ENCODE peak calls at places on chromosomes 4 and X, in five cellular contexts. Q is upper lobe of right lung, A is OCI-LY7, K is suprapubic skin, C is adrenal gland. G is an unnamed sample.
A peak's percentile ranks its signal among the peaks of the same experiment; 100 is the strongest.

GRCh38 chr4:73714647-73715046 is 25.7 kb upstream of the CXCL8 start:
- DNase-seq in Q (no peak), A (no peak), K (no peak), C (no peak), G (no peak)

GRCh38 chrX:153926863-153927685 is 1.0 kb upstream of the ARHGAP4 start:
- DNase-seq in Q (peak; percentile 74), A (peak; percentile 91), K (no peak), C (peak; percentile 86), G (no peak)

GRCh38 chr4:120071192-120071795 is 4.6 kb upstream of the MAD2L1 start:
- DNase-seq in Q (no peak), A (peak; percentile 73), K (no peak), C (peak; percentile 40), G (no peak)

GRCh38 chrX:39855748-39856129 is 242.0 kb downstream of the BCOR start:
- DNase-seq in Q (no peak), A (peak; percentile 60), K (no peak), C (no peak), G (peak; percentile 12)

GRCh38 chr4:165592386-165592785 is 213.6 kb downstream of the CPE start:
- DNase-seq in Q (no peak), A (no peak), K (no peak), C (no peak), G (no peak)

GRCh38 chr4:173200103-173200502 is 31.5 kb downstream of the GALNT7 start:
- DNase-seq in Q (no peak), A (no peak), K (no peak), C (no peak), G (no peak)

GRCh38 chr4:184913356-184914143 is 87.8 kb upstream of the ACSL1 start:
- DNase-seq in Q (no peak), A (no peak), K (no peak), C (no peak), G (no peak)

GRCh38 chrX:110167952-110168451 is 149.9 kb downstream of the AMMECR1 start:
- DNase-seq in Q (peak; percentile 64), A (peak; percentile 39), K (no peak), C (no peak), G (no peak)

GRCh38 chr4:125739760-125740159 is 425.0 kb downstream of the FAT4 start:
- DNase-seq in Q (no peak), A (no peak), K (no peak), C (no peak), G (no peak)

GRCh38 chr4:106497271-106497670 is 128.7 kb upstream of the GIMD1 start:
- DNase-seq in Q (no peak), A (no peak), K (no peak), C (no peak), G (no peak)

GRCh38 chr4:104064650-104065577 is 345.1 kb upstream of the TACR3 start:
- DNase-seq in Q (peak; percentile 57), A (peak; percentile 14), K (no peak), C (peak; percentile 13), G (no peak)

GRCh38 chr4:117796677-117797076 is 237.6 kb upstream of the NDST3 start:
- DNase-seq in Q (no peak), A (no peak), K (no peak), C (no peak), G (no peak)

GRCh38 chrX:20412871-20413486 is 146.3 kb upstream of the RPS6KA3 start:
- DNase-seq in Q (no peak), A (peak; percentile 4), K (peak; percentile 60), C (no peak), G (no peak)

GRCh38 chr4:53026233-53026632 is 164.1 kb downstream of the RASL11B start:
- DNase-seq in Q (no peak), A (no peak), K (no peak), C (no peak), G (no peak)

GRCh38 chr4:151324449-151325319 is 721 bp downstream of the SH3D19 start:
- DNase-seq in Q (peak; percentile 71), A (no peak), K (peak; percentile 71), C (peak; percentile 87), G (peak; percentile 70)

GRCh38 chr4:87465739-87466366 is 43.5 kb downstream of the NUDT9 start:
- DNase-seq in Q (no peak), A (peak; percentile 62), K (no peak), C (no peak), G (no peak)

GRCh38 chr4:116585240-116585639 is 500.1 kb downstream of the TRAM1L1 start:
- DNase-seq in Q (no peak), A (no peak), K (no peak), C (no peak), G (no peak)

GRCh38 chr4:101528526-101528925 is 181.2 kb upstream of the PPP3CA start:
- DNase-seq in Q (no peak), A (no peak), K (no peak), C (no peak), G (no peak)
- H3K4me1 ChIP-seq in Q (no peaks in the 10 kb centered on the region), A (no peaks in the 10 kb centered on the region), K (no peaks in the 10 kb centered on the region), C (no peaks in the 10 kb centered on the region), G (no peaks in the 10 kb centered on the region)

DNA sequence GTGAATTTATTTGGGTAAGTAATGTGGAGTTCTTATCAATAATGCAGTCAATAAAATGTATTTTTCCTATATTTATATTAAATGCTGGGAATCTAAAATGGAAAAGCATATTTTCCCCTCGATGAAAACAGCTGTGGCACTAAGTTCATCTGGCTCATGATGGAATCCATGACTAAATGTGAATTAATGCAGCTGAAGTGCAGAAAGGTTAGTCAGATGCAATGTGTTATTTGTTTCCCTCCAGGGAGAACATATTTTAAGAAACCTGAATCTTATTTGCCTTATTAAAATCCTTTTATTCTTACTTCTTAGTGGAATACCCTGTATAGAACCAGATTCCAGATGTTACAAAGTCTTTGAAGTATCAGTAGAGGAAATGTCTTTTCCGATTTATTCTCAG is 247.9 kb downstream of the ARHGAP24 start:
- DNase-seq in Q (no peak), A (no peak), K (no peak), C (no peak), G (no peak)
- H3K4me3 ChIP-seq in Q (no peak overlapping the region), A (no peak overlapping the region), K (no peak overlapping the region), C (no peak overlapping the region), G (no peak overlapping the region)

DNA sequence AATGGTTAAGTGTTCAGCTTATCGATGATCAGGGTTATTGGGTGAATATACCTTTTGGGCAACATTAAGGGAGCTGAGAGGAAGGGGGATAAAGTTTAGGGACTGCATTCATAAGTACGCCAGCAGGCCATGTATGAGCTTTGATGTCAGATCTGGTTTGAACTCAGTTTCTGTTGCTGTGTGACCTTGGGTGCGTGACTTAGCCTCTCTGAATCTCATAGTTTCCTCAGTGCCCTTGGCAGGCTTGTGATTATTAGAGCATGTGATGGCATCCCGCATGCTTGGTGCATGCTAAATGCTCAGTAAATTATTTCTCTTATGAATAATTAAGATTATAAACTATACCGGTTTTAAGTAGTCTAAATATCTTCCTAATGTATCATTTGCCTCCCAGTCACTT is 3.7 kb downstream of the TBC1D14 start:
- DNase-seq in Q (no peak), A (no peak), K (no peak), C (peak; percentile 64), G (no peak)
- H3K4me1 ChIP-seq in Q (peaks cover 48% of the 10 kb centered on the region), A (peaks cover 49% of the 10 kb centered on the region), K (peaks cover 50% of the 10 kb centered on the region), C (peaks cover 87% of the 10 kb centered on the region), G (peaks cover 55% of the 10 kb centered on the region)

DNA sequence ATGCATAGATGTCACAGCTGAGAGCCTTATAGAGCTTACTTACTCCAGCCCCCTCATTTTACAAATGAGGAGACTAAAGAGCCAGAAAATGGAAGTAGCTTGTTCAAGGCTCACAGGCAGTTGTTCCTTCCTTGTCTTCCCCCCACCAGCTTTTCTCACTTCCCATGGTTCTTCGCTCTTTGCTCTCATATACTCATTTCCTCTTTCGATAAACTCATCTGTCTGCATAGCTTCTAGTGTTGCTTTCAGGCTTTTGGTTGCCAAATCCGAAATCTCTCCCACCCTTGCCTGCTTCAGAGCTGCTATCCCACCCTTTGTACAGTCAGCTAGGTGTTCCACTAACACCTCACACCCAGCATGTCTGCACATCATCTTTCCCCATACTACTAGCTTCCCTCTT is 25.0 kb upstream of the GJB1 start:
- DNase-seq in Q (no peak), A (peak; percentile 72), K (no peak), C (no peak), G (no peak)
- H3K4me3 ChIP-seq in Q (peak overlapping the region; percentile 35), A (peak overlapping the region; percentile 93), K (peak overlapping the region; percentile 18), C (no peak overlapping the region), G (no peak overlapping the region)

GRCh38 chr4:57064120-57064519 is 46.1 kb downstream of the IGFBP7 start:
- DNase-seq in Q (no peak), A (no peak), K (no peak), C (no peak), G (no peak)
- H3K4me1 ChIP-seq in Q (peaks cover 35% of the 10 kb centered on the region), A (no peaks in the 10 kb centered on the region), K (peaks cover 22% of the 10 kb centered on the region), C (peaks cover 6% of the 10 kb centered on the region), G (peaks cover 23% of the 10 kb centered on the region)

GRCh38 chr4:154417358-154417673 is 74.3 kb downstream of the DCHS2 start:
- DNase-seq in Q (no peak), A (no peak), K (no peak), C (no peak), G (no peak)
- H3K4me3 ChIP-seq in Q (no peak overlapping the region), A (peak overlapping the region; percentile 66), K (peak overlapping the region; percentile 50), C (no peak overlapping the region), G (peak overlapping the region; percentile 57)

DNA sequence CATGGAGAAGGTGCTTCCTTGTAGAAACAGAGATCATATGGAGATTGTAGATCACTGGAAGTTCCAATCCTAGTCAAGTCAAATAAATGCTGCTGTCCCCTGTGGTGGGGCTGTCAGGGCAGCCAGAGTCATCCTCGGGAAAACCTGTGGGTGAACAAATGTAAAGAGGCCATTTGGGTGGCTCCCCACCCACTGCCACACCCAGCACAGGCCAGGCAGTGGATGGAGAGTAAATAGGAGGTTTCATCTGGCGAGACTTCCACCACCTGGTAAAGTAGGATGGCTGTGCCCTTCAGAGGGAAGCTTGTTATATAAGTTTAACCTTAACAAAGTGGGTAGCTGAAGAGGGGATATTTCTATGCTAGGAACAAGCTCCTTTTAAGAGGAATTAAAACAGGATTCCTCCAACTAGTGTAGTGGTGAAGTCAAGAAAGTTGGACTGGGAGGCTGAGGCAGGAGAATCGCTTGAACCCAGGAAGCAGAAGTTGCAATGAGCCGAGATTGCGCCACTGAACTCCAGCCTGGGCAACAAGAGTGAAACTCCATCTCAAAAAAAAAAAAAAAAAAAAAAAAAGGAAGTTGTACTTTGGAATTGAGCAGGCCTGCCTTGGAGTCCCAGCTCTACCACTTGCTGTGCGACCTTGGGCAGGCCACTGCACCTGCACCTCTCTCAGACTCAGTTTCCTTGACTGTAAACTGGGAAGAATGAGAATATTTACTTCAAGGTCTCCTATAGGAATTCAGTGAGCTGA is 273.7 kb downstream of the PTTG2 start:
- DNase-seq in Q (peak; percentile 69), A (no peak), K (no peak), C (peak; percentile 42), G (no peak)
- H3K4me1 ChIP-seq in Q (no peaks in the 10 kb centered on the region), A (no peaks in the 10 kb centered on the region), K (peaks cover 30% of the 10 kb centered on the region), C (no peaks in the 10 kb centered on the region), G (no peaks in the 10 kb centered on the region)

DNA sequence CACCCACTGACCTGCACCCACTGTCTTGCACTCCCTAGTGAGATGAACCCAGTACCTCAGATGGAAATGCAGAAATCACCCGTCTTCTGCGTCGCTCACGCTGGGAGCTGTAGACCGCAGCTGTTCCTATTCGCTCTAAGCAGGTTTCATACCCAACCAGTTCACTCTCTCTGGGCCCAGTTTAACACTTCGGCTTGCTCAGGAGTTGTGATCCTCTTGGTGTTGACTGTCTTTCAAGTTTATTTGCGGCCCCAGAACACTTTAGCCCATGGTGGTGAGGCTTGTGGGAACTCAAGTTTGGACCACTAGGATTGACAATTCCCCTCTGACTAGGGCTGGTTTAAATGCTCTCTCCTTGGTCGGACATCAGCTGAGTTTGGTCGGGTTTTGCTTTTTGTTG is 147.0 kb downstream of the DACH2 start:
- DNase-seq in Q (no peak), A (no peak), K (no peak), C (no peak), G (no peak)
- H3K4me3 ChIP-seq in Q (no peak overlapping the region), A (no peak overlapping the region), K (no peak overlapping the region), C (no peak overlapping the region), G (no peak overlapping the region)

G was measured in gastrocnemius medialis.